ENCODE peak calls at places on chromosome 4, in five cellular contexts. M, P, W, Z and J are unnamed samples. For H3K4me1, the result is how much of the 10 kb centered on the place peaks cover.

GRCh38 chr4:6873291-6873690 is 36.3 kb upstream of the TBC1D14 start:
- DNase-seq in W (no peak), Z (no peak), P (no peak), M (no peak), J (no peak)

GRCh38 chr4:70753630-70754029 is 31.9 kb downstream of the RUFY3 start:
- DNase-seq in M (no peak), W (no peak), Z (no peak), P (no peak), J (no peak)

GRCh38 chr4:105140684-105141490 is 5.8 kb upstream of the TET2 start:
- DNase-seq in M (peak), Z (peak), P (no peak), W (no peak), J (no peak)

GRCh38 chr4:53365121-53365485 is 758 bp downstream of the SCFD2 start:
- DNase-seq in P (no peak), W (no peak), Z (no peak), M (no peak), J (no peak)

GRCh38 chr4:1771555-1772305 is 21.4 kb upstream of the FGFR3 start:
- DNase-seq in M (no peak), W (no peak), Z (no peak), P (no peak), J (no peak)

GRCh38 chr4:42655921-42656735 is 777 bp downstream of the ATP8A1 start:
- DNase-seq in M (peak), P (peak), W (peak), Z (peak), J (no peak)

GRCh38 chr4:169335331-169335730 is 64.6 kb upstream of the SH3RF1 start:
- DNase-seq in Z (no peak), W (no peak), P (no peak), M (no peak), J (no peak)

GRCh38 chr4:146368209-146368608 is 153.5 kb downstream of the SLC10A7 start:
- DNase-seq in W (no peak), M (no peak), P (no peak), Z (no peak), J (no peak)

GRCh38 chr4:169120624-169121023 is 110.6 kb upstream of the CBR4 start:
- DNase-seq in W (no peak), P (no peak), M (no peak), Z (no peak), J (no peak)

GRCh38 chr4:46931981-46932380 is 22.9 kb upstream of the COX7B2 start:
- DNase-seq in Z (peak), P (no peak), W (no peak), M (peak), J (no peak)

GRCh38 chr4:136864580-136865185 is 667.6 kb downstream of the PCDH18 start:
- DNase-seq in P (no peak), W (peak), M (peak), Z (peak), J (no peak)

GRCh38 chr4:119020158-119020557 is 115.5 kb upstream of the MYOZ2 start:
- DNase-seq in W (no peak), P (no peak), Z (no peak), M (no peak), J (no peak)

GRCh38 chr4:58042176-58042575 is 932.0 kb upstream of the IGFBP7 start:
- DNase-seq in W (no peak), Z (no peak), M (no peak), P (no peak), J (no peak)

GRCh38 chr4:11765849-11766453 is 337.3 kb upstream of the HS3ST1 start:
- DNase-seq in P (no peak), Z (peak), M (peak), W (peak), J (no peak)

GRCh38 chr4:71338846-71339593 is at the start of gene SLC4A4:
- DNase-seq in W (no peak), M (no peak), Z (no peak), P (no peak), J (no peak)

GRCh38 chr4:123351713-123352112 is 44.9 kb upstream of the SPRY1 start:
- DNase-seq in W (peak), P (no peak), M (no peak), Z (no peak), J (no peak)

GRCh38 chr4:7817877-7818675 is 121.6 kb downstream of the AFAP1 start:
- DNase-seq in W (peak), M (no peak), Z (no peak), P (no peak), J (no peak)

GRCh38 chr4:165448700-165449099 is 69.9 kb downstream of the CPE start:
- DNase-seq in W (no peak), P (no peak), M (no peak), Z (no peak), J (no peak)

GRCh38 chr4:66048861-66049260 is 378.6 kb upstream of the EPHA5 start:
- DNase-seq in W (no peak), M (no peak), Z (no peak), P (no peak), J (no peak)

GRCh38 chr4:10578027-10578426 is 106.5 kb downstream of the CLNK start:
- DNase-seq in Z (no peak), M (no peak), P (no peak), W (no peak), J (no peak)

GRCh38 chr4:145347684-145348083 is 134.0 kb upstream of the SMAD1 start:
- DNase-seq in Z (no peak), M (no peak), W (no peak), P (no peak), J (no peak)

GRCh38 chr4:37771771-37772170 is 54.7 kb upstream of the PGM2 start:
- DNase-seq in W (peak), M (no peak), Z (no peak), P (no peak), J (no peak)

GRCh38 chr4:151540728-151541437 is 131.9 kb downstream of the FHIP1A start:
- DNase-seq in Z (no peak), W (no peak), M (no peak), P (no peak), J (no peak)

GRCh38 chr4:99809326-99809725 is 7.3 kb upstream of the DAPP1 start:
- DNase-seq in P (no peak), Z (no peak), M (no peak), W (no peak), J (no peak)

GRCh38 chr4:124030038-124030638 is 633.5 kb downstream of the SPRY1 start:
- DNase-seq in W (no peak), Z (no peak), M (no peak), P (no peak), J (no peak)

GRCh38 chr4:1752284-1753041 is 31.1 kb downstream of the TACC3 start:
- DNase-seq in P (no peak), Z (peak), M (no peak), W (no peak), J (no peak)

GRCh38 chr4:158018090-158018808 is 154.6 kb downstream of the GASK1B start:
- DNase-seq in M (no peak), P (no peak), W (no peak), Z (no peak), J (no peak)

GRCh38 chr4:56750231-56750630 is 69.1 kb upstream of the HOPX start:
- DNase-seq in Z (no peak), W (no peak), P (no peak), M (no peak), J (no peak)

GRCh38 chr4:56743550-56743949 is 62.5 kb upstream of the HOPX start:
- DNase-seq in M (no peak), W (no peak), Z (no peak), P (no peak), J (no peak)

GRCh38 chr4:56744030-56744429 is 62.9 kb upstream of the HOPX start:
- DNase-seq in M (no peak), Z (no peak), P (no peak), W (no peak), J (no peak)

GRCh38 chr4:56745082-56745481 is 64.0 kb upstream of the HOPX start:
- DNase-seq in M (no peak), Z (no peak), W (no peak), P (no peak), J (no peak)

GRCh38 chr4:56746639-56747038 is 65.5 kb upstream of the HOPX start:
- DNase-seq in W (no peak), P (no peak), M (no peak), Z (no peak), J (no peak)
- H3K4me1 ChIP-seq in W (under half), P (under half), M (under half), Z (under half), J (under half)

DNA sequence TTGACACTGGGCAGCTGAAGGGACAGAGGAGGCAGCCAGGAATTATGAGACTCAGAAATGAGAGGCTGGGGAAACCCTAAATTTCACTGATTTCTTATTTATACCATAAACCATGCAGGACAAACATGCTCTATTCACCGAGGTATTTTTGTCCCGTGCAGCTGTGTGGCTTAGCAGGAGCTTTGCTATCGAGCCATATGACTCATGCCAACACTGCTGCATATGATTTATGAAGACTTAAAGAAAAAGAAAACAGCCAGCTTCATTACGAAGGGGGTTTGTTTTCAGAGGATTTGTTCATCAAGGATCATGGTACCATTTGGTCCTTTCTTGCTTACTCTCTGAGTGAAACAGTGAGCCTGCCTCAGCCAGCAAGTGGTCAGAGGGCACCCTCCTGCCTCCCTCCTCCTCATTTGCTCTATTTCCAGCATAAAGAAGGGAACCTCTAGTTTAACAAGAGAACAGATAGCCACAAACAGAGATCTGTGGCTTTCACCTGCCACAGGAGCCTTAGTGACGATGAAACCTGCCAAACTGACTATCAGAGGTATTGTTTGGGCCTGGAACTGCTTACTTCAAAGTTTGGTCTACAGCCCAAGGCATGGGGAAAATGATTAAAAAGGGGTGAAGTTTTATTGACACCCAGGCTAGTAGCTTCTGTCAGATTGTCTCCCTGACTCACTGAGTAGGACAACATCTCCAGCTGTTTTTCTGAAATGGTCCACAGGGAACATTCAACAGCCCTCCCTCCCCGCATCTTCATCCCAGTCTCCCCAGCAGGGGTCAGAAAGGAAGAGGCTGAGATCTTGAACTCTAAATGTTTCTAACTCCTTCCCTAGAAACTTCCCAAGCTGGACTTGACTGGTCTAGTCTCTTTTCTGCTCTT is 80.1 kb upstream of the MAML3 start:
- DNase-seq in P (no peak), Z (peak), M (no peak), W (no peak), J (no peak)
- TF ChIP-seq CTCF in P (no peak), Z (peak), M (no peak), W (no peak), J (no peak)

GRCh38 chr4:74772106-74772505 is 22.2 kb downstream of the BTC start:
- DNase-seq in P (no peak), Z (no peak), M (no peak), W (no peak), J (no peak)

GRCh38 chr4:74768857-74769525 is 25.3 kb downstream of the BTC start:
- DNase-seq in M (no peak), Z (no peak), P (no peak), W (no peak), J (no peak)

GRCh38 chr4:74777531-74777930 is 16.8 kb downstream of the BTC start:
- DNase-seq in Z (no peak), W (no peak), M (no peak), P (no peak), J (no peak)

GRCh38 chr4:74770511-74770910 is 23.8 kb downstream of the BTC start:
- DNase-seq in W (no peak), M (no peak), P (no peak), Z (no peak), J (no peak)

GRCh38 chr4:74772783-74773182 is 21.5 kb downstream of the BTC start:
- DNase-seq in W (no peak), M (no peak), Z (peak), P (no peak), J (no peak)
- H3K27ac ChIP-seq in W (no peak), M (no peak), Z (no peak), P (no peak), J (no peak)

DNA sequence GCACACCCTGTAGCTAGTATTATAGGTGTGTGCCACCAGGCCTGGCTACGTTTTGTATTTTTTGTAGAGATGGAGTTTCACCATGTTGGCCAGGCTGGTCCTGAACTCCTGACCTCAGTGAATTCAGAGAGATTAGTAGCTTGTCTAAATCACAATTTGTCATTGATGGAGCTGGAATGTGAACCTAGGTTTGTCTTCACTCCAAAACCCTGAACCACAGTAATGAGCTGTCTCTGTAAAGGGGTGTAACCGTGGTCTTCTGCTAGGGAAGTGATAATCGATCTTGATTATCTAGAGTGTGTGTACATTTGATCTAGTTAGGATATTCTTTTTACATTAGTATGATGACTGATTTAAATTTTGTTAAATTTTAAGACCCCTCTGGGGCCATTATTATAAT is 8.3 kb downstream of the ARHGAP10 start:
- DNase-seq in M (no peak), Z (no peak), P (no peak), W (no peak), J (no peak)
- H3K4me1 ChIP-seq in M (half or more), Z (under half), P (under half), W (under half), J (half or more)

GRCh38 chr4:85761803-85762202 is 286.9 kb downstream of the ARHGAP24 start:
- DNase-seq in P (no peak), M (peak), W (peak), Z (no peak), J (no peak)

GRCh38 chr4:85759392-85759791 is 284.4 kb downstream of the ARHGAP24 start:
- DNase-seq in M (no peak), Z (no peak), W (no peak), P (no peak), J (no peak)

GRCh38 chr4:85760521-85760920 is 285.6 kb downstream of the ARHGAP24 start:
- DNase-seq in Z (no peak), W (no peak), P (no peak), M (no peak), J (no peak)

GRCh38 chr4:85755285-85755684 is 280.3 kb downstream of the ARHGAP24 start:
- DNase-seq in W (no peak), P (no peak), Z (no peak), M (no peak), J (no peak)

GRCh38 chr4:85756938-85757337 is 282.0 kb downstream of the ARHGAP24 start:
- DNase-seq in Z (peak), W (no peak), M (no peak), P (no peak), J (no peak)
- TF ChIP-seq CTCF in Z (peak), W (no peak), M (no peak), P (no peak), J (no peak)

DNA sequence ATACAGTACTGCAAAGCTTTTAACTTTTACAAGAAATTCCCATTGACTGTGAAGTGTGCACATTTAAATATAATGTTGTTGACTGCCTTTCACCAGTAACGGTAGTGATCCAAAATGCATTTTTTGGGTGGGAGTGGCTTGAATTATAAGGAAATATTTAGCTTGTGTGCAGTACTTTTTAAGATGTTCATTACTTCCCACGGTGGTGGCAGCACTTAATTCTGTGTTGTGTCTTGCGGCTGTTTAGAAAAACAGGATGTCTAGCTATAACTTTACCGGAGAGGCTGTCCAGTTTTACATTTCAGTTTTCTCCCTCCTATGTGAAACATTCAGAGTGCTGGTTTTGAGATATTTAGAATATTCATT is 1.7 kb downstream of the TMEM131L start:
- DNase-seq in Z (no peak), W (no peak), P (no peak), M (no peak), J (no peak)
- H3K27ac ChIP-seq in Z (no peak), W (peak), P (peak), M (no peak), J (no peak)

GRCh38 chr4:81492596-81492995 is 20.9 kb upstream of the RASGEF1B start:
- DNase-seq in Z (no peak), W (no peak), P (no peak), M (no peak), J (no peak)
- H3K4me1 ChIP-seq in Z (under half), W (under half), P (under half), M (under half), J (under half)